ENCODE peak calls at places on chromosomes 2 and 18, in seven cellular contexts. S, Z, G, J, V, C and H are unnamed samples.

GRCh38 chr18:832085-832681 is 20.1 kb upstream of the YES1 start:
- DNase-seq in S (peak), Z (no peak), G (peak), J (no peak), V (no peak), C (peak), H (no peak)

GRCh38 chr2:239290618-239291504 is 110.0 kb downstream of the HDAC4 start:
- DNase-seq in S (peak), Z (peak), G (no peak), J (no peak), V (peak), C (no peak), H (peak)

GRCh38 chr2:54574107-54574859 is 118.2 kb downstream of the SPTBN1 start:
- DNase-seq in S (no peak), Z (peak), G (peak), J (peak), V (peak), C (peak), H (no peak)

GRCh38 chr2:96105994-96106393 is 10.4 kb downstream of the ADRA2B start:
- DNase-seq in S (no peak), Z (no peak), G (no peak), J (no peak), V (no peak), C (no peak), H (no peak)

GRCh38 chr2:36357506-36358316 is 2.1 kb downstream of the CRIM1 start:
- DNase-seq in S (peak), Z (peak), G (peak), J (peak), V (peak), C (peak), H (no peak)

GRCh38 chr2:118013221-118013723 is 598 bp downstream of the CCDC93 start:
- DNase-seq in S (peak), Z (peak), G (peak), J (peak), V (no peak), C (peak), H (peak)

GRCh38 chr2:72886505-72887031 is 640 bp upstream of the SPR start:
- DNase-seq in S (no peak), Z (no peak), G (no peak), J (no peak), V (no peak), C (no peak), H (no peak)

GRCh38 chr2:41872646-41873045 is 175.2 kb upstream of the PKDCC start:
- DNase-seq in S (no peak), Z (no peak), G (peak), J (no peak), V (peak), C (peak), H (no peak)

GRCh38 chr2:107128381-107128780 is 242.4 kb upstream of the ST6GAL2 start:
- DNase-seq in S (no peak), Z (no peak), G (no peak), J (no peak), V (no peak), C (no peak), H (no peak)

GRCh38 chr2:234308814-234309195 is 188.1 kb downstream of the ARL4C start:
- DNase-seq in S (no peak), Z (no peak), G (peak), J (peak), V (peak), C (peak), H (no peak)

GRCh38 chr2:60925994-60926750 is 44.8 kb downstream of the REL start:
- DNase-seq in S (no peak), Z (no peak), G (no peak), J (no peak), V (no peak), C (peak), H (no peak)

GRCh38 chr2:47422560-47422959 is 19.6 kb downstream of the MSH2 start:
- DNase-seq in S (no peak), Z (no peak), G (no peak), J (no peak), V (peak), C (peak), H (no peak)

GRCh38 chr18:77065221-77065981 is 67.2 kb downstream of the MBP start:
- DNase-seq in S (no peak), Z (peak), G (peak), J (peak), V (peak), C (peak), H (no peak)

GRCh38 chr18:48270929-48271328 is 138.3 kb downstream of the ZBTB7C start:
- DNase-seq in S (no peak), Z (no peak), G (no peak), J (no peak), V (no peak), C (no peak), H (no peak)

GRCh38 chr2:140177081-140177480 is 1396.9 kb upstream of the NXPH2 start:
- DNase-seq in S (no peak), Z (no peak), G (no peak), J (no peak), V (no peak), C (no peak), H (no peak)

GRCh38 chr2:232574674-232575403 is 24.4 kb downstream of the EIF4E2 start:
- DNase-seq in S (no peak), Z (peak), G (no peak), J (no peak), V (peak), C (peak), H (no peak)

GRCh38 chr2:85591563-85591962 is 4.0 kb upstream of the RNF181 start:
- DNase-seq in S (no peak), Z (no peak), G (no peak), J (no peak), V (no peak), C (no peak), H (no peak)

GRCh38 chr2:237421542-237422047 is 7.6 kb upstream of the COL6A3 start:
- DNase-seq in S (peak), Z (peak), G (peak), J (peak), V (peak), C (peak), H (no peak)
- TF ChIP-seq CTCF in S (peak), Z (peak), G (peak), J (peak), V (peak), C (peak), H (peak)

DNA sequence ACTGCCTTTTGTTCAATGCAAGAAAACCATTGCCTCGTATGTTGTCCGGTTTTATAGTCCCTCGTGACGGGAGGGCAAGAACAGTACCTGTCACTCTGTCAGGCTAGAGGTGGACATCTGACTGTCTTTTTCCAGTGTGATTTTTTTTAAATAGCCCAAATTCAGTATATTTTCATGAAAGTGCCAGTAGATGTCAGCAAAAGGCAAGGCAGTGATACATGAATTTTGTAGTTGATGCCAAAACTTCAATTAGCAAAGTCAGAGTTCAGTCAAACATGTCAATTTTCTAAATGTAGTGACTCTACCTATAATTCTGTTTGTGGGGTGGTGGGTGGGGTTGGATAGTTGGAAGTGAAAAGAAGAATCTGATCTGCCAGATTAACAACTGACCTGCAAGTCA is 296.0 kb upstream of the MC4R start:
- DNase-seq in S (no peak), Z (no peak), G (no peak), J (no peak), V (no peak), C (peak), H (no peak)
- TF ChIP-seq CTCF in S (no peak), Z (no peak), G (no peak), J (peak), V (no peak), C (no peak), H (peak)

DNA sequence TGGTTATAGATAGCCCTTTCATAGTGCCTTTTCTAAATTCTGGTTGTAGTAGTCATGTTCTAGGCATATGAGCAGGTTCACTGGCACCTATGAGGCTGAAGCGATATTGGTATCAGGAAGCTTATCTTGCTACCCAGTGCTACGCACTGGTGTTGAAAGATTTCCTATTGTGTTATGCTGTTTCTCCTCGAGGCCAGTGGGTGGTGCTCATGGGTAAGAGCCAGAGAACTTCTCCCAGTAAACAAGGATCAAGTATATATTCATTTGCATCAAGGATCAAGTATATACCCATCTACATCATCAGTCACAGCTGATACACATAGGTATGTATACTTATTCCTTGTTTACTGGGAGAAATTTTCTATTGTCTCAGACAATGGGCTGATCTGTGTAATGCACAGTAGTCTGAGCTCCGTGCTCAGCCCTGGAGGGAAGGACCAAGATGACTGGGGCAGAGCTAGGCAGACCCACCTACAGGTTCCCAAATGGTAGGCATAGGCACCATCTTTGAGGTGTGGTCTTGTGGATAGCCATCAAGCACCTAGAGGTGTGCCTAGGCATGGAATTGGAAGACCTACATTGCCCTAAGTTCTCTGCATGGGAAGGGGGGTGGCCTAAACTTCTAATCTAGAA is 101.2 kb upstream of the GALNT13 start:
- DNase-seq in S (no peak), Z (no peak), G (no peak), J (no peak), V (peak), C (no peak), H (no peak)
- TF ChIP-seq CTCF in S (no peak), Z (no peak), G (peak), J (peak), V (peak), C (no peak), H (peak)

DNA sequence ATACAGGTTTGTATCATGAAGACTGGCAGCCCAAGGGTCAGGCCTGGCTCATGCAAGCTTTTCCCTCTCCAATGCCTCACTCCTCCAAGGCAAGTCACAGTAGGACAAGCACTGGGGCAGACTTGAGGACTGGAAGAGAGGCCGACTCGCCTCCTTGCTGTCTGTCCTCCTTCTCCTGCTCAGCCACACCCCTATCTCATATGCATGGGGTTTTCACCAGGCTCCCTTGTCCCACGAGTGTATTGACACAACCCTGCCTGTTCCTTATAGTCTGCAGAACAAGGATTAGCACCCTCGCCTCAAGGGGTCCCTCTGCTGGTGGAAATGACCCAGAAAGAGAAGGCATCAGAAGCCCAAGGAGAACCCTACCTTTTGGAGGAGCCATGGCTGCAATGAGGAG is 223.7 kb downstream of the SOX11 start:
- DNase-seq in S (no peak), Z (no peak), G (peak), J (peak), V (no peak), C (peak), H (no peak)
- TF ChIP-seq CTCF in S (no peak), Z (peak), G (peak), J (peak), V (no peak), C (peak), H (peak)

GRCh38 chr2:45330617-45331016 is 280.4 kb downstream of the SRBD1 start:
- DNase-seq in S (no peak), Z (no peak), G (no peak), J (no peak), V (peak), C (peak), H (no peak)

GRCh38 chr2:45331034-45331786 is 279.9 kb downstream of the SRBD1 start:
- DNase-seq in S (no peak), Z (no peak), G (no peak), J (peak), V (peak), C (no peak), H (no peak)

GRCh38 chr2:45330113-45330512 is 281.0 kb downstream of the SRBD1 start:
- DNase-seq in S (no peak), Z (no peak), G (no peak), J (no peak), V (no peak), C (no peak), H (no peak)

GRCh38 chr2:45332094-45332493 is 279.0 kb downstream of the SRBD1 start:
- DNase-seq in S (no peak), Z (no peak), G (no peak), J (no peak), V (no peak), C (no peak), H (no peak)

DNA sequence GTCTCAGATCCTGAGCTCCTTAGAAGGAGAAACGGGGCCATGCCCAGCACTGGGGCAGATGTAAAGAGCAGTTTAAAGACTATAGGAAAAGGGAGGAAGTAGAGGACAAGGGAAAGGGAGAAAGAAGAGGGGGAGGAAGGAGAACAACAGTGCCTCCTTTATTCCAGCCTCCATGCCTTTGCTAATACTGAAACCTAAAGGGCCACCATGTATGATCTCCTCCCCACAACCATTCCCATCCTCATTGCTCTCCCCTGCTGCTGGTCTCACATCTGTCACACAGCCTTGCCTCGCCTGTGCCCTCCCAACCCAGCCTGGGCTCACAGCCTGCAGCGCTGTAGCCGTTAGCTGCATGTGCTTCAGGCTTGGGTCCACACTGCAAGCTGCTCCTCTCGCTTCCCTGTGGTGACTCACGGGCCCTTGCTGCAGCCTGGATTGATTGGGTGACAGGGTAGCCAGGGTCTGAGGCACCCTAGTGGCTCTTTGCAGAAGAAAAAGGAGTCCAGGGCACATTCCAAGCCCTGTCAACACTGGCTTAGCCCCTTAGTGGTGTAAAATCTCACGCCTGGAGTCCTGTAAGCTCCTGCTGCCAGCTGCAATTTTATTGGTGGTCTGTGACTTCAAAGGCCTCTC is 281.9 kb downstream of the SRBD1 start:
- DNase-seq in S (no peak), Z (no peak), G (no peak), J (peak), V (peak), C (peak), H (no peak)
- TF ChIP-seq CTCF in S (no peak), Z (no peak), G (no peak), J (peak), V (no peak), C (no peak), H (no peak)

GRCh38 chr2:4715065-4715464 is 977.1 kb upstream of the SOX11 start:
- DNase-seq in S (no peak), Z (no peak), G (no peak), J (no peak), V (no peak), C (peak), H (no peak)
- TF ChIP-seq CTCF in S (no peak), Z (no peak), G (no peak), J (peak), V (no peak), C (peak), H (peak)

GRCh38 chr2:185208261-185208660 is 530.3 kb upstream of the FSIP2 start:
- DNase-seq in S (no peak), Z (no peak), G (peak), J (peak), V (peak), C (peak), H (no peak)
- TF ChIP-seq CTCF in S (peak), Z (peak), G (peak), J (peak), V (peak), C (peak), H (peak)

DNA sequence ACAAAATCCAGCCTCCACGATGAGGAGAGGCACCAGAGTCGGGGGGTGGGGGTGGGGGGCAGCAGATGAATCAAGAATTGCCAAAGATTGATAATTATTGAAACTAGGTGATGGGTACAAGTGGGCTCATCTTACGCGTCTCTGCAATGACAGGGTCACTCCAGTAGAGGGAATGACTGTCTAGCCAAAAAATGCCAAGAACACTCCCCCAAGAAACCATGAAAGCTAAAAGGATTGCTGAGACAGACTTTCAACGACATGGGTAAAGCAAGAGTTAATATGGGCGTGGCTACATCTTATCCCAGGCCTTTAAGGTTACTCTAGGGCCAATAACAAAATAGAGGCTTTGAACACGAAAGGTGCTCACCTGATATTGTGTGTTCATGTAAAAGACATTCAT is 86.5 kb downstream of the STK39 start:
- DNase-seq in S (no peak), Z (no peak), G (peak), J (no peak), V (peak), C (no peak), H (no peak)
- TF ChIP-seq CTCF in S (no peak), Z (no peak), G (peak), J (peak), V (peak), C (peak), H (peak)